ENCODE peak calls at places on chromosome 14, in four cellular contexts. T is activated CD4-positive, alpha-beta T cell treated with anti-CD3 and anti-CD28 coated beads, Interleukin-2, amount 10 ng/mL, durations not matched to agents 7 days and 5 days; W is epithelial cell of esophagus; J is right atrium auricular region. G is an unnamed sample.

GRCh38 chr14:100537701-100538565 is 49.3 kb downstream of the BEGAIN start:
- DNase-seq in J (peak; percentile 43), T (no peak), W (no peak), G (peak; percentile 15)

GRCh38 chr14:103667671-103668070 is 38.7 kb downstream of the KLC1 start:
- DNase-seq in J (no peak), W (no peak), T (no peak), G (no peak)

GRCh38 chr14:24141030-24141880 is at the start of gene EMC9:
- DNase-seq in W (peak; percentile 100), J (peak; percentile 100), T (peak; percentile 100), G (peak; percentile 100)

GRCh38 chr14:83478741-83479140 is 1945.1 kb upstream of the SEL1L start:
- DNase-seq in W (no peak), T (no peak), J (no peak), G (no peak)

GRCh38 chr14:89137514-89138163 is 279.4 kb downstream of the FOXN3 start:
- DNase-seq in T (no peak), W (peak; percentile 80), J (peak; percentile 63), G (no peak)

GRCh38 chr14:102759416-102759815 is 17.8 kb upstream of the TRAF3 start:
- DNase-seq in W (no peak), J (no peak), T (no peak), G (no peak)

GRCh38 chr14:76282581-76282980 is 93.4 kb upstream of the ESRRB start:
- DNase-seq in T (no peak), W (no peak), J (peak; percentile 16), G (no peak)

GRCh38 chr14:71721791-71722190 is 210.4 kb upstream of the RGS6 start:
- DNase-seq in T (no peak), W (no peak), J (no peak), G (no peak)

GRCh38 chr14:62304172-62304571 is 542.0 kb downstream of the SNAPC1 start:
- DNase-seq in T (no peak), J (no peak), W (no peak), G (no peak)

GRCh38 chr14:38201137-38201828 is 6.4 kb upstream of the SSTR1 start:
- DNase-seq in T (no peak), W (no peak), J (no peak), G (no peak)

GRCh38 chr14:39230416-39230815 is 3.3 kb upstream of the MIA2 start:
- DNase-seq in J (no peak), T (no peak), W (peak; percentile 39), G (no peak)